ENCODE peak calls at places on chromosome 11, in nine cellular contexts. C is Karpas-422, X is fibroblast of lung, H is dorsolateral prefrontal cortex, K is aorta, P is breast epithelium, G is adrenal gland, U is A549, L is uterus. N is an unnamed sample.

GRCh38 chr11:122157540-122158173 is 41.6 kb upstream of the BLID start:
- DNase-seq in C (no peak), X (peak), H (no peak), K (no peak), P (no peak), G (no peak), U (no peak), L (no peak), N (peak)

GRCh38 chr11:30635401-30635989 is 49.3 kb upstream of the MPPED2 start:
- DNase-seq in C (no peak), X (peak), H (peak), K (no peak), P (no peak), G (no peak), U (no peak), L (no peak), N (no peak)

GRCh38 chr11:335779-336665 is 15.4 kb upstream of the IFITM3 start:
- DNase-seq in C (no peak), X (no peak), H (no peak), K (peak), P (peak), G (peak), U (no peak), L (peak), N (no peak)

GRCh38 chr11:122235615-122236014 is 119.6 kb upstream of the BLID start:
- DNase-seq in C (no peak), X (peak), H (no peak), K (peak), P (no peak), G (no peak), U (peak), L (peak), N (peak)

GRCh38 chr11:77287615-77288273 is 13.7 kb downstream of the GDPD4 start:
- DNase-seq in C (no peak), X (peak), H (no peak), K (no peak), P (no peak), G (no peak), U (no peak), L (no peak), N (peak)

GRCh38 chr11:12441081-12441801 is 63.9 kb downstream of the PARVA start:
- DNase-seq in C (no peak), X (peak), H (no peak), K (no peak), P (no peak), G (no peak), U (no peak), L (no peak), N (no peak)

GRCh38 chr11:2779981-2780849 is 80.4 kb upstream of the KCNQ1OT1 start:
- DNase-seq in C (no peak), X (peak), H (peak), K (peak), P (peak), G (peak), U (no peak), L (peak), N (peak)

GRCh38 chr11:46066335-46066734 is 54.9 kb downstream of the PHF21A start:
- DNase-seq in C (no peak), X (no peak), H (no peak), K (no peak), P (no peak), G (no peak), U (no peak), L (no peak), N (no peak)

GRCh38 chr11:26201411-26201810 is 130.5 kb upstream of the ANO3 start:
- DNase-seq in C (no peak), X (peak), H (no peak), K (no peak), P (no peak), G (no peak), U (peak), L (no peak), N (no peak)

GRCh38 chr11:102925988-102926387 is 29.5 kb downstream of the MMP13 start:
- DNase-seq in C (no peak), X (no peak), H (no peak), K (no peak), P (no peak), G (no peak), U (no peak), L (no peak), N (no peak)

GRCh38 chr11:79097279-79097875 is 343.5 kb downstream of the TENM4 start:
- DNase-seq in C (no peak), X (peak), H (no peak), K (no peak), P (no peak), G (no peak), U (no peak), L (no peak), N (no peak)

DNA sequence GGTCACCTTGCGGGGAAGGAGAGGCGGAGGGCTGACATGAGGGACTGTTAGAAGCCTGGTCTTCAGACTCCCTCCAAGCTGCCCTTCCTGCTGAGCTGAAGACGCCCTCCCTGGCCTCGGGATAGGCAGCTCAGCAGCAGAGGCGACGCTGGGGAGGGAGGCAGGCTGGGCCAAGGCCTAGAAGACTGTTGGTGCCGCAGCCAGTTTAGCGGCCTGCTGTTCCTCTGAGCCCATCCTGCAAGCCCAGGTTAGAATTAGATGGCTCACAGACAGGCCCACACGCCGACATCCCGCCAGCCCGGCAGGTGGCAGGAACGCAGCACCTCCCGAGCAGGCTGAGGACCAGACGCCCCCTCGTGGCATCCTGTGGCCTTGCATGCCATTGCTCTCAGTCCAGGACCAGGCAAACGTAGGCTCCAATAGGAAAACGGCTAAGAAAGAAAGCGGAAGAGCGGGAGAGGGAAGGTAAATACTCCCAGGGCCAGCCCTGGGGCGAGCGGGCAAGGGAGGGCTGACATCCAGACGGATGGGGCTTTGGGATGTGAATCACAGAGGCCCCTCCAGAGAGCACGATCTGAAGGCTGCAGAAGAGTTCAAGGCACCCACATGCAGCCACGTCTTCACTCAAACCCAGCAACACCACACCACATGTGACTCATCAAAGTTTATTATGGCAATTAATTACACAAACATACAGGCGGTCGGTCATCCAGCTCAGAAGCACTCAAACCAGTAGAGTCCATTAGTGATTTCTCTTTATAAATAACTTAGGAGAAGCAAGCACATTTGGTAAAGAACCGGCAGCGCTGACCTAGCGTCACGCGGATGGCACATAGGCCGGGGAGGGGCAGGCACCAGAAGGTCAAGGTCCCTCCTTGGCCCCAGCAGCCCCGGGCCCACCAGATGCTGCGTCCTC is 27.6 kb downstream of the CD5 start:
- DNase-seq in C (peak), X (peak), H (peak), K (peak), P (peak), G (peak), U (peak), L (peak), N (peak)
- H3K4me3 ChIP-seq in C (peak), X (peak), H (peak), K (no peak), P (no peak), G (no peak), U (no peak), L (peak), N (no peak)

GRCh38 chr11:86570457-86570856 is 102.0 kb downstream of the ME3 start:
- DNase-seq in C (no peak), X (no peak), H (no peak), K (no peak), P (no peak), G (no peak), U (no peak), L (no peak), N (no peak)
- H3K27ac ChIP-seq in C (no peak), X (no peak), H (no peak), K (no peak), P (no peak), G (no peak), U (peak), L (no peak), N (no peak)

GRCh38 chr11:60514055-60514454 is 1.1 kb upstream of the MS4A13 start:
- DNase-seq in C (no peak), X (no peak), H (no peak), K (no peak), P (no peak), G (no peak), U (no peak), L (no peak), N (no peak)

GRCh38 chr11:60511393-60511792 is 3.8 kb upstream of the MS4A13 start:
- DNase-seq in C (peak), X (no peak), H (no peak), K (no peak), P (no peak), G (no peak), U (no peak), L (no peak), N (no peak)

DNA sequence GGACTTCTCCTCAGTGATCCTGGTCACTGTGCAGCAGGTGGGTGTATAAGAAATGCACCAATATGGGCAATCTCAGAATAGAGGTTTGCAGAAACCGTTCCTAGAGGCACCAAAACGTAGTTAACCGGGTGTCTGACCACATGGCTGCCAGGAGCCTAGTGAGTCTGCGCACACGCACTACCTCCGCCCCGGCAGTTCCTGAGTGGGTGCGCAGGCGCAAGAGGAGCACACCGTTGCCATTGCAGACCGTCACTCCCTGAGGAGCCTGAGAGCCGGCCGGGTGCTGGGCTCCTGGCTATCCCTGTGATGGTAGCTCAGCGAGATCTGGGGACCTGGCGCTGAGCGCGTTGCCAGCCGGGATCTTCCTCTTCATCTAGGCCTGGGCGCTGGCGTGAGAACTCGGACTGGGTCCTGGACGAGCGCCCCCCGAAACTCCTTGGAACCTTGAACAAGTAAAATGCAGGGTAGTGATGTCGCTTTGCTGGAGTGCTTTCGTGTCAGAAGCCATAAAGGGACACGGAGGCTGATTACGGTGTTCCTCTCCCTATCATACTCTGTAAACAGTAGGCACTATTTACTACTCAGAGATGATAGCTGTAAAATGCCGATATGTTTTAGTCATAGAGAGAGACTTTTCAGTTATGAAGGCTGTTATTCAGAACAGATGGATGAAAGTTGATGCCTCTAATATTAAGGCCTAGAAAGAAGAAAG is at the start of gene MS4A13:
- DNase-seq in C (no peak), X (no peak), H (no peak), K (no peak), P (no peak), G (no peak), U (no peak), L (no peak), N (no peak)
- H3K4me3 ChIP-seq in C (no peak), X (no peak), H (no peak), K (no peak), P (no peak), G (no peak), U (no peak), L (no peak), N (no peak)

DNA sequence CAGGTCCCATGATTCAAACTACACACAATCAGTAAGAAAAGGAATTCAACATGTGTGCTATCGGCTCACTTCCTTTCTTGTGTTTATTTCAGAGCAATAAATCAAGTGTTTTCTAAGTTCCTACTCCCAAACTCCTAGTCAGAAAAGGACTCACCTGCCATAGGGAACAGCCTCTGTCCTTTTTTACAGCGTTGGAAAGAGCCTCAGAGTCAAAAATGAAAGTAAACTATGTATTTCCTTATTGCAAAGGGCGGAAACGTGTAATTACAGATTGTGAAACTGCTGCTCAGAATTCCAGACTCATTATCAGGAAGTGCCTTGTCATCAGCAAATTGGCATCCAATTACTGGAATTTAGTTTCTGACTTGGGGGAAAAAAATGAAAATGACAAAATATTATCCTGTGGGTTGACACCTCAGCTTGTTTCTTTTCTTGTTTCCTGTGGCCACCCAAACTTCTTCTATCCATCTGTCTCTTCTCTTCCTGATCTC is at the start of gene CASP4:
- DNase-seq in C (peak), X (peak), H (no peak), K (no peak), P (no peak), G (peak), U (peak), L (peak), N (no peak)
- H3K27ac ChIP-seq in C (no peak), X (peak), H (peak), K (peak), P (peak), G (peak), U (peak), L (peak), N (peak)

GRCh38 chr11:8383627-8384026 is 119.9 kb upstream of the LMO1 start:
- DNase-seq in C (no peak), X (no peak), H (no peak), K (no peak), P (no peak), G (no peak), U (no peak), L (no peak), N (no peak)
- H3K4me3 ChIP-seq in C (no peak), X (no peak), H (no peak), K (no peak), P (no peak), G (no peak), U (no peak), L (no peak), N (no peak)

N was measured in SJSA1.